ENCODE peak calls at places on chromosome X, in nine cellular contexts. G, H, R, X, F, O, L, V and N are unnamed samples.

GRCh38 chrX:133598596-133599334 is 183.5 kb upstream of the GPC4 start:
- DNase-seq in F (no peak), R (no peak), H (peak), O (no peak), X (no peak), V (no peak), G (no peak), L (no peak), N (no peak)

GRCh38 chrX:31038585-31039326 is 33.1 kb downstream of the FTHL17 start:
- DNase-seq in O (peak), F (peak), R (no peak), L (no peak), X (no peak), G (no peak), H (peak), V (peak), N (no peak)

GRCh38 chrX:106791495-106791894 is 11.0 kb upstream of the TBC1D8B start:
- DNase-seq in L (no peak), R (no peak), F (no peak), H (no peak), X (no peak), G (no peak), O (no peak), V (no peak), N (no peak)

GRCh38 chrX:132023117-132023895 is at the start of gene STK26:
- DNase-seq in F (peak), L (no peak), H (peak), O (peak), R (peak), G (peak), X (peak), V (peak), N (peak)

GRCh38 chrX:3451566-3451965 is 105.1 kb upstream of the MXRA5 start:
- DNase-seq in O (no peak), H (no peak), V (no peak), R (no peak), F (no peak), G (no peak), X (peak), L (no peak), N (no peak)

GRCh38 chrX:41265615-41266014 is 68.3 kb upstream of the DDX3X start:
- DNase-seq in G (no peak), O (peak), R (peak), V (no peak), L (no peak), F (no peak), H (peak), X (no peak), N (no peak)

GRCh38 chrX:23773601-23774175 is 9.3 kb upstream of the SAT1 start:
- DNase-seq in L (no peak), G (no peak), F (no peak), H (peak), O (no peak), R (no peak), V (no peak), X (no peak), N (no peak)

GRCh38 chrX:131747173-131747572 is 203.3 kb downstream of the OR13H1 start:
- DNase-seq in H (no peak), V (peak), L (no peak), F (peak), X (no peak), G (no peak), O (no peak), R (peak), N (no peak)

GRCh38 chrX:75086731-75087195 is 69.3 kb downstream of the ABCB7 start:
- DNase-seq in F (no peak), O (no peak), H (no peak), G (no peak), V (no peak), X (no peak), R (no peak), L (no peak), N (no peak)

GRCh38 chrX:19814240-19814639 is 73.2 kb downstream of the SH3KBP1 start:
- DNase-seq in X (no peak), L (no peak), O (no peak), G (no peak), R (no peak), H (peak), F (peak), V (no peak), N (peak)

GRCh38 chrX:123899701-123900100 is 39.8 kb downstream of the XIAP start:
- DNase-seq in R (no peak), V (no peak), G (no peak), L (no peak), H (no peak), O (no peak), F (no peak), X (no peak), N (no peak)

GRCh38 chrX:73206366-73206765 is 8.3 kb downstream of the NAP1L2 start:
- DNase-seq in G (no peak), O (no peak), H (no peak), F (no peak), V (no peak), R (no peak), L (no peak), X (no peak), N (no peak)

GRCh38 chrX:12987340-12987739 is 12.4 kb downstream of the TMSB4X start:
- DNase-seq in X (no peak), F (no peak), L (no peak), R (no peak), V (no peak), O (no peak), H (no peak), G (no peak), N (no peak)

GRCh38 chrX:16882188-16882587 is 12.0 kb upstream of the RBBP7 start:
- DNase-seq in F (no peak), G (peak), R (no peak), O (no peak), X (no peak), L (no peak), H (peak), V (peak), N (no peak)

GRCh38 chrX:77917294-77917933 is 6.9 kb downstream of the ATP7A start:
- DNase-seq in V (no peak), L (no peak), F (no peak), R (no peak), H (no peak), O (no peak), X (no peak), G (no peak), N (no peak)

GRCh38 chrX:53223068-53223693 is 1.8 kb downstream of the KDM5C start:
- DNase-seq in F (peak), O (no peak), V (no peak), L (no peak), X (no peak), G (no peak), H (no peak), R (no peak), N (no peak)

GRCh38 chrX:86747091-86747490 is 598.8 kb downstream of the DACH2 start:
- DNase-seq in H (no peak), F (no peak), L (no peak), O (no peak), G (no peak), R (no peak), X (no peak), V (no peak), N (no peak)

GRCh38 chrX:44431206-44431605 is 87.7 kb upstream of the EFHC2 start:
- DNase-seq in H (no peak), X (no peak), V (no peak), L (no peak), G (no peak), O (no peak), F (no peak), R (no peak), N (no peak)

GRCh38 chrX:136546369-136546768 is 14.4 kb downstream of the VGLL1 start:
- DNase-seq in L (no peak), G (no peak), F (no peak), X (no peak), O (no peak), R (no peak), V (no peak), H (no peak), N (no peak)

GRCh38 chrX:107552976-107553375 is 75.3 kb upstream of the PRPS1 start:
- DNase-seq in V (no peak), F (no peak), L (no peak), R (no peak), H (no peak), O (no peak), X (no peak), G (no peak), N (no peak)

GRCh38 chrX:110536788-110537187 is 178.1 kb downstream of the RTL9 start:
- DNase-seq in R (no peak), O (no peak), V (no peak), H (no peak), L (no peak), X (no peak), G (no peak), F (no peak), N (no peak)

GRCh38 chrX:153689654-153690465 is 2.1 kb downstream of the SLC6A8 start:
- DNase-seq in L (no peak), H (no peak), G (peak), X (no peak), F (peak), R (no peak), O (no peak), V (no peak), N (no peak)

GRCh38 chrX:139930923-139931645 is 1.8 kb downstream of the ATP11C start:
- DNase-seq in L (no peak), O (no peak), V (peak), H (peak), R (no peak), F (peak), G (peak), X (no peak), N (peak)

GRCh38 chrX:70762285-70762684 is 146.2 kb downstream of the TEX11 start:
- DNase-seq in G (no peak), O (no peak), X (no peak), V (no peak), R (no peak), F (peak), H (no peak), L (no peak), N (no peak)

GRCh38 chrX:17520206-17520605 is 145.2 kb downstream of the NHS start:
- DNase-seq in V (no peak), F (no peak), R (no peak), H (no peak), G (no peak), L (no peak), O (no peak), X (no peak), N (no peak)

GRCh38 chrX:34956915-34957314 is 14.3 kb downstream of the FAM47B start:
- DNase-seq in V (no peak), F (no peak), H (no peak), R (no peak), X (no peak), L (no peak), G (no peak), O (no peak), N (no peak)

GRCh38 chrX:45794995-45795337 is 594.3 kb upstream of the DIPK2B start:
- DNase-seq in X (no peak), L (no peak), F (no peak), R (no peak), O (no peak), H (no peak), G (no peak), V (no peak), N (no peak)

GRCh38 chrX:132837126-132837525 is 121.3 kb downstream of the HS6ST2 start:
- DNase-seq in L (peak), G (no peak), R (no peak), F (no peak), X (no peak), V (no peak), H (no peak), O (no peak), N (no peak)

GRCh38 chrX:40922307-40922706 is 162.9 kb upstream of the USP9X start:
- DNase-seq in H (no peak), O (no peak), G (no peak), L (peak), V (no peak), R (no peak), X (no peak), F (peak), N (peak)

GRCh38 chrX:112211459-112211858 is 128.9 kb upstream of the TRPC5 start:
- DNase-seq in F (no peak), O (no peak), V (no peak), H (no peak), G (no peak), X (no peak), R (no peak), L (no peak), N (no peak)

GRCh38 chrX:150935466-150935865 is 37.0 kb upstream of the CD99L2 start:
- DNase-seq in L (no peak), V (no peak), G (no peak), F (no peak), X (no peak), H (no peak), R (no peak), O (no peak), N (no peak)

GRCh38 chrX:43853225-43853828 is 28.9 kb downstream of the MAOB start:
- DNase-seq in F (no peak), L (no peak), O (no peak), V (no peak), H (no peak), G (no peak), X (no peak), R (no peak), N (no peak)

GRCh38 chrX:53561912-53562311 is 124.6 kb downstream of the HUWE1 start:
- DNase-seq in L (no peak), G (no peak), H (no peak), F (no peak), O (no peak), V (no peak), R (no peak), X (no peak), N (no peak)

GRCh38 chrX:119374736-119375135 is 24.4 kb upstream of the SLC25A43 start:
- DNase-seq in X (no peak), G (no peak), H (no peak), F (peak), O (no peak), L (no peak), V (no peak), R (no peak), N (no peak)

GRCh38 chrX:71859637-71860036 is 51.0 kb upstream of the NHSL2 start:
- DNase-seq in O (no peak), G (no peak), R (no peak), H (peak), X (peak), F (peak), V (no peak), L (peak), N (peak)